ENCODE peak calls at places on chromosomes 1 and 21, in four cellular contexts. Z is AG04449, K is tibial artery, N is kidney. T is an unnamed sample.

GRCh38 chr1:29081201-29081600 is 42.5 kb downstream of the TMEM200B start:
- DNase-seq in K (no peak), Z (no peak), N (no peak), T (no peak)

GRCh38 chr1:114979278-114979891 is 50.2 kb upstream of the TSHB start:
- DNase-seq in K (peak; percentile 66), N (no peak), Z (peak; percentile 17), T (no peak)

GRCh38 chr1:179251675-179252074 is 22.2 kb upstream of the ABL2 start:
- DNase-seq in K (no peak), Z (no peak), N (no peak), T (no peak)

GRCh38 chr21:37071561-37072238 is 1.2 kb downstream of the PIGP start:
- DNase-seq in K (peak; percentile 82), N (peak; percentile 77), Z (no peak), T (no peak)

GRCh38 chr1:3530931-3531818 is 76.7 kb downstream of the ARHGEF16 start:
- DNase-seq in Z (no peak), K (peak; percentile 76), N (peak; percentile 92), T (peak; percentile 87)

GRCh38 chr1:165793951-165794350 is 25.3 kb upstream of the TMCO1 start:
- DNase-seq in Z (no peak), N (no peak), K (no peak), T (no peak)

GRCh38 chr21:42140196-42140934 is 69.2 kb downstream of the UMODL1 start:
- DNase-seq in K (no peak), Z (no peak), N (peak; percentile 69), T (no peak)

GRCh38 chr1:212760126-212760823 is 31.3 kb downstream of the NSL1 start:
- DNase-seq in K (no peak), Z (no peak), N (no peak), T (no peak)

GRCh38 chr1:3278416-3279181 is 175.9 kb upstream of the ARHGEF16 start:
- DNase-seq in K (no peak), N (no peak), Z (no peak), T (no peak)

GRCh38 chr1:247576514-247576913 is 11.6 kb upstream of the OR2G2 start:
- DNase-seq in K (no peak), Z (no peak), N (no peak), T (no peak)

GRCh38 chr1:160639652-160640051 is 7.2 kb downstream of the SLAMF1 start:
- DNase-seq in Z (no peak), N (no peak), K (no peak), T (no peak)

GRCh38 chr1:55284856-55285255 is 69.7 kb upstream of the USP24 start:
- DNase-seq in Z (no peak), N (no peak), K (peak; percentile 56), T (no peak)

GRCh38 chr1:26156285-26157038 is 2.4 kb upstream of the FAM110D start:
- DNase-seq in N (no peak), K (no peak), Z (no peak), T (no peak)

DNA sequence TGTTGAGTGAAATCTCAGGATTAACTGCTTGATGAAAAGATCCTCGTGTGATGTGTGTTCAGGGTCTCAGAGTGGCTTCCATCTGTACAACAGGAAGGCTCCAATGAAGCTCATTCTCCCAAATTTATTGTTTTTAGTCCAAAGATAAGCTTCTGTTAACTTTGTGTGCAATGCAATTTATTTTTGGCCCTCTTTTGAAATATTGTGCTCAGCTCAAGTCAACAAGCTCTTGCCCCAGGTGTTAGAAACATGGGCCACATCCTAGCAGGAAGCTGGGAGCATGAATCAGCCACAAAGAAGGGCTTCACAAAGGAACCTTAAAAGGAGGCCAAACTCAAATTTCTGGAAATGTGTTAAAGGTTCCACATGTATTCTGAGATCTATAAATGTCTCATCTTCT is 135.7 kb downstream of the PCP4 start:
- DNase-seq in N (no peak), K (no peak), Z (no peak), T (no peak)
- H3K4me3 ChIP-seq in N (no peak overlapping the region), K (no peak overlapping the region), Z (no peak overlapping the region), T (no peak overlapping the region)

GRCh38 chr1:197912739-197913494 is 4.3 kb upstream of the LHX9 start:
- DNase-seq in K (no peak), Z (no peak), N (no peak), T (no peak)
- H3K4me3 ChIP-seq in K (no peak overlapping the region), Z (peak overlapping the region; percentile 39), N (no peak overlapping the region), T (peak overlapping the region; percentile 27)

DNA sequence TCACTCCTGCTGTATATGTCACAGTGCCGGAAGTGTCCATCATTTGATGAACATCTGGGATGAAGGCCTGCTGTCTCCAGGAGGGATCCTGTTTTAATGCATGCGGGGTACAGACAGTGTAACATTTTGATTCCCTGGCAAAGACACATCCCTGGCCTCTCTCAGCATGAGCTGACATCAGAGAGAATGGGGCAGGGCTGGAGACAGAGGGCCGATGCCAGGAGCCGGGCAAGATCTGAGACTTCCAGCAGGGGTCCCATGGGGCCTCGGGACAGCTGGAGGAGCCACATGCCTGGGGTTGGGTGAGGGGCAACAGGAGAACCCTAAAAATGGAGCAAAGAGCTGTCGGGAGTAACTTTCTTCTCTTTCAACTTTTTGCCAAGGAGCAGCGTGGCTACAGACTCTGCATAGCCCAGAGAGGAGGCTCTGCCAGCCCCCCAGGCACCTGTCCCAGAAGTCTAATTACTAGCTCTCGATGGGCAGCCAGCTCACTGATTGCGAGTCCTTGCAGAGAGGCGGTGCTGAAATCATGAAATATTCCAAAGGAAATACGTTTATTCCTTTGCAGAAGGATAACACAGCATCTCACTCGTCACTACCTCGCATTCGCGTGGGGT is 130.8 kb downstream of the LACTBL1 start:
- DNase-seq in K (no peak), N (peak; percentile 35), Z (no peak), T (no peak)
- H3K4me3 ChIP-seq in K (no peak overlapping the region), N (no peak overlapping the region), Z (no peak overlapping the region), T (no peak overlapping the region)

DNA sequence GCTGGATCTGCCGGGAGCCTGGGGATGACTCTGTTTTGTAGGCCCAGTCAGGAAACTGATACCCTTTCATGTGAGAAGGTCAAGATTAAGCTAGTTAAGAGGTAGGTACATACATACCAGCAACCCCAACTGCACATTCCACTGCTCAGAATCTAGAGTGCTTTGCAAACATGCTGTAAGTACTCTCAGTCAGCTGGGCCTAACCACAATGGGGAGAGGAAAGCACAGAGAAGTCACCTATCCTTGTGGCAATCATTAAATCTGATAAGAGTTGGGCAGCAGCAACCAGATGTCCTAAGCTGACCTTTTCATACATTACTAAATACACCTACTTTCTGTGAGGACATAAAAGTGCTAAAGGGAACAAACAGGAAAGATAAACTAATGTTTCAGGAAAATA is 2.5 kb downstream of the ETV3 start:
- DNase-seq in K (no peak), N (no peak), Z (no peak), T (no peak)
- H3K4me3 ChIP-seq in K (no peak overlapping the region), N (no peak overlapping the region), Z (no peak overlapping the region), T (no peak overlapping the region)

DNA sequence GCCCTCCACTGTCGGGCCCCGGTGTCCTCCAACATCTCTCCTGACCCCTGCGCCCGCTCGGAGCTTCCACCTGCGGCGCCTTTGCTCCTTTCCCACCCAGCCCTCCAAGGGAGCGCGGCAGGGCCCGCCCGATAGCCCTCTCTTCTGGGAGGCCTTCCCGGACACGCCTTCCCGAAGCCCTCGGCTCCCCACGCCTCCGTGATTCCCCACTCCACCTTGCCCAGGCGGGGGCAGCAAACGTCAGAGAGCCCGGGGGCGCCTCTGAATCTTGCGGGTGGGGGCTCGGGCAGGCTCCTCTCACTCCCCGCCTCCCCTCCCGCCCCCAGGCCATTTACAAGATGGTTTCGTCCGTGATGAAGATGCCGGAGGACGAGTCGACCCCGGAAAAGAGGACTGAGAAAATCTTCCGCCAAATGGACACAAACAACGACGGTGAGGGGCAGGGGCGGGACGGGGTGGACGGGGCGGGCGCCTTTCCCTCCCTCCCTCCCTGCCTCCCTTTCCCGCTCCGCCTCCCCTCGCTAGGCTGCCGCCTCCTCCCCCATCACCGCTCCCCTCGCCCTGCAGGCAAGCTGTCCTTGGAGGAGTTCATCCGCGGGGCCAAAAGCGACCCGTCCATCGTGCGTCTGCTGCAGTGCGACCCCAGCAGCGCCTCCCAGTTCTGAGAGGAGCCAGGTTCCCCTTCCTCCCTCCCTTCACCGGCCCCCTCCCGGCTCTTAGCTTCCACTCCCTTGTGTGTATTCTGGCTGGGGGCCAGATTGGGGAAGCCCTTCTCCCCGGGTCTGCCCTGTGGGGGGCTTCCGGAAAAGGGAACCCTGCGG is 7.1 kb downstream of the HPCA start:
- DNase-seq in K (no peak), N (peak; percentile 83), Z (no peak), T (no peak)
- H3K4me3 ChIP-seq in K (peak overlapping the region; percentile 31), N (peak overlapping the region; percentile 35), Z (peak overlapping the region; percentile 51), T (peak overlapping the region; percentile 21)

DNA sequence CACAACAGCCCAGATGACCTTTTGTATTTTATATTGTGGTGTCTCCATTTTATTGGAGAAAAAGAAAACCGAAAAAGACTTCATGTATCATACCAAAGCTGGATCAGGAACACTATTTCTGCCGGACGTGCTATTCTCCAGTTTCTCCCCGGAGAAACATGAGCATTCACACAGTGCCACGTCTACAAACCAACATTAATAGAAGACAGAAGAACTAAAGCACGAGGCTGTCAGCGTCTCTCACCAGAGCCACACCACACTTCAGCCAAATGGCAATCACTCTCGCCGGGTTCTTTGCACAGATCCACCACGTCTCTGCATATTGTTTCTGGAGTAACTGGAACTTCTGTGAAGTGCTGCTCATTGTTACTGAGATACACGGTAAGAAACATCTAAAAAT is 24.8 kb downstream of the TP53BP2 start:
- DNase-seq in N (no peak), K (no peak), Z (no peak), T (no peak)
- H3K4me3 ChIP-seq in N (no peak overlapping the region), K (no peak overlapping the region), Z (no peak overlapping the region), T (no peak overlapping the region)

GRCh38 chr1:10664251-10664650 is 132.2 kb downstream of the CASZ1 start:
- DNase-seq in Z (no peak), N (no peak), K (no peak), T (no peak)
- H3K4me3 ChIP-seq in Z (no peak overlapping the region), N (no peak overlapping the region), K (no peak overlapping the region), T (no peak overlapping the region)

T was measured in RWPE2.